ENCODE peak calls at places on chromosomes 6 and 20, in ten cellular contexts. W is PC-9, H is HFF-Myc, V is astrocyte of the cerebellum, U is uterus, S is GM23338, Z is right lobe of liver, L is cardiac fibroblast, X is foreskin fibroblast, B is suprapubic skin. A is an unnamed sample.
A peak's percentile ranks its signal among the peaks of the same experiment; 100 is the strongest.

GRCh38 chr20:1538655-1539054 is 18.9 kb downstream of the SIRPD start:
- DNase-seq in Z (no peak), X (no peak), B (no peak), S (no peak), H (no peak), V (no peak), L (no peak), U (no peak), W (no peak), A (no peak)

GRCh38 chr6:101296184-101296583 is 97.3 kb upstream of the GRIK2 start:
- DNase-seq in S (no peak), W (no peak), X (peak; percentile 82), H (peak; percentile 85), U (no peak), L (peak; percentile 17), Z (no peak), B (no peak), V (no peak), A (peak; percentile 1)

GRCh38 chr20:24495266-24495665 is 25.8 kb downstream of the SYNDIG1 start:
- DNase-seq in H (no peak), V (no peak), B (no peak), S (no peak), U (no peak), X (no peak), Z (no peak), L (no peak), W (no peak), A (no peak)

GRCh38 chr20:57450419-57450818 is 59.2 kb downstream of the RBM38 start:
- DNase-seq in H (no peak), U (no peak), B (no peak), V (no peak), S (no peak), L (peak; percentile 67), Z (peak; percentile 46), W (no peak), X (peak; percentile 18), A (peak; percentile 14)

GRCh38 chr6:117496383-117496990 is 14.0 kb downstream of the DCBLD1 start:
- DNase-seq in H (no peak), W (no peak), V (no peak), U (no peak), S (no peak), X (peak; percentile 70), L (peak; percentile 37), Z (no peak), B (no peak), A (no peak)

GRCh38 chr6:35735452-35735851 is 1.4 kb upstream of the ARMC12 start:
- DNase-seq in L (no peak), S (no peak), V (no peak), Z (no peak), B (no peak), X (no peak), U (no peak), H (no peak), W (no peak), A (no peak)

GRCh38 chr6:34135541-34135940 is 10.3 kb downstream of the GRM4 start:
- DNase-seq in B (no peak), S (no peak), L (no peak), Z (no peak), U (no peak), W (no peak), X (no peak), V (no peak), H (no peak), A (no peak)

GRCh38 chr6:30810813-30811329 is 66.5 kb upstream of the IER3 start:
- DNase-seq in U (no peak), L (no peak), B (no peak), V (no peak), W (peak; percentile 90), X (no peak), H (no peak), Z (no peak), S (peak; percentile 52), A (no peak)

GRCh38 chr20:4243071-4243470 is 227.7 kb upstream of the RNF24 start:
- DNase-seq in L (no peak), S (peak; percentile 87), Z (no peak), W (no peak), U (no peak), H (no peak), V (no peak), B (no peak), X (no peak), A (no peak)

GRCh38 chr6:127180421-127180820 is 62.0 kb downstream of the RSPO3 start:
- DNase-seq in S (no peak), L (no peak), H (no peak), U (no peak), X (no peak), Z (no peak), W (no peak), V (no peak), B (no peak), A (no peak)

DNA sequence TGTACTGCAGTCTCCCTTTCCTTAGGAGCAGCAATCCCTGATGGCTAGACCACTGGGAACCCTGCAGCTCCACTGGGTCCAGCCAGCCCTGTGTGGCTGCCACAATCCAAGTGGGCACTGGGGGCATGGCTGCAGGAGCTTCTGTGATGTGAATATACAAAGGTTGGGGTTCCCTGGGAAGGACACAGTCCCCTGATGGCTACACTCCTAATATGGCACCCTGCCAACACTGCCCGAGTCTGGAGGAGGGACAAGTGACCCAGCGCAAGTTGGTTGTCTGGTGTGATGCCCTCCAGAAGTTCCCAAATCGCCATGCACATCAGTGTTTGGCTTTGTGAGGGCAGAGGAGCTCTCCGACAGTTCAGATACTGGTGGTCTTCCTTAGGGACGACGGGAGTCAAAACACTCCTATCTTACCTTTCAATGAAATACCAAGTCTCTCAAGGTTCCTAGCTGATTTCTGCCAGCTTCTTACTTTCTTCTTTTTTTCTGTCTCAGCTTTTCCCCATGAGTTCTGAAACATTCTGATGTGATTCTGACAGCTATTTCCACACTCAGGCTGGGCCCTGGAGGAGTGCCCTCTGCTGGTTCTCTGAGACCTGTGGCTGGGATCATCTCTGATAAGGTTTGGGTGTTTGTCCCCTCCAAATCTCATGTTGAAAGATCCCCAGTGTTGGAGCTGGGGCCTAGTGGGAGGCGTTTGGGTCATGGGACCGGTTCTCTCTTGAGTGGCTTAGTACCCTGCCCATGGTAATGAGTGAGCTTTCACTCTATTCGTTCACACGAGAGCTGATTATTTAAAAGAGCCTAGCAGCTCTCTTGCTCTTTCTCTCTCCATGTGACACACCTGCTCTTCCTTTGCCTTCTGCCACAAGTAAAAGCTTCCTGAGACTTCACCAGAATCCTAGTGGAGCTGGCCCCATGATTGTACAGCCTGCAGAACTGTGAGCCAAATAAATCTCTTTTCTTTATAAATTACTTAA is 15.5 kb upstream of the ZFP57 start:
- DNase-seq in B (no peak), W (no peak), L (peak; percentile 16), V (no peak), H (no peak), S (peak; percentile 79), Z (no peak), X (peak; percentile 5), U (no peak), A (no peak)
- TF ChIP-seq CTCF in B (peak; percentile 28), W (peak; percentile 63), L (peak; percentile 73), V (peak; percentile 35), H (peak; percentile 52), S (peak; percentile 90), Z (peak; percentile 54), X (peak; percentile 57), U (no peak), A (peak; percentile 74)

DNA sequence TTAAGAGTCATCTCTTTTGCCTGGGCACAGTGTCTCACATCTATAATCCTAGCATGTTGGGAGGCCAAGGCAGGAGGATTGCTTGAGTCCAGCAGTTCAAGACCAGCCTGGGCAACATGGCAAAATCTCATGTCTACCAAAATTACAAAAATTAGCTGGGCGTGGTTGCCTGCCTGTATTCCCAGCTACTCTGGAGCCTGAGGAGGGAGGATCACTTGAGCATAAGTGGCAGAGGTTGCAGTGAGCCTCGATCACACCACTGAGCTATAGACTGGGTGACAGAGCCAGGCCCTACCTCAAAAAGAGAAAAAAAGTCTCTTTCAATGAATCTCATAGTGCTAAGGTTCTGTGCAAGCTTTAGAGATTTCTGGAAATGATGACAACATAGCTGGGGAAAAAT is 1.5 kb downstream of the HLA-DRB1 start:
- DNase-seq in L (no peak), H (no peak), B (no peak), U (no peak), W (no peak), S (no peak), Z (no peak), X (no peak), V (no peak), A (no peak)
- H3K4me3 ChIP-seq in L (no peak overlapping the region), H (no peak overlapping the region), B (no peak overlapping the region), U (no peak overlapping the region), W (no peak overlapping the region), S (no peak overlapping the region), Z (no peak overlapping the region), X (no peak overlapping the region), V (no peak overlapping the region), A (no peak overlapping the region)

DNA sequence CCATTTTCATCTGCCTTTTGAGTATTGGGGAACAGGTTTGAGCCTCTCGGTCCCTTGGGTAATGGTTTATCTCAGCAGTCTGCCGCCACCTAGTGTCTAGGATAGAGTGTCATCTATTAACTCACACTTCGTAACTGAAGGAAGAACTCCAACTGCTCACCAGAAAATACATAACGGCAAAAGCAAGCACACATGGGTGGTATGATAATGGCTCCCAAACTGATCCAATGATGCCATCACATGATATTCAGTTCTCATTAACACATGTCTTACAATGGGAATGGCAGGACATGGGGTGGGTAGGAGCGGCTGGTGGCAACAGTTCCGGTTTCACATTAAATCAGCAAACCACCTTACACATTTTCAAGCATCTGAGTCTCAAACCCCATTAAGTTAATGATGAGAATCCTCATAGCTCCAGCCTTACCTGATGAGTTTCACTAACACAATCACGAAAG is 110.7 kb upstream of the PHACTR1 start:
- DNase-seq in U (no peak), L (peak; percentile 77), V (peak; percentile 43), S (peak; percentile 92), Z (no peak), X (peak; percentile 54), H (peak; percentile 51), W (peak; percentile 79), B (no peak), A (no peak)
- TF ChIP-seq CTCF in U (peak; percentile 48), L (peak; percentile 64), V (peak; percentile 72), S (peak; percentile 87), Z (peak; percentile 74), X (peak; percentile 65), H (peak; percentile 71), W (peak; percentile 98), B (peak; percentile 50), A (peak; percentile 74)

DNA sequence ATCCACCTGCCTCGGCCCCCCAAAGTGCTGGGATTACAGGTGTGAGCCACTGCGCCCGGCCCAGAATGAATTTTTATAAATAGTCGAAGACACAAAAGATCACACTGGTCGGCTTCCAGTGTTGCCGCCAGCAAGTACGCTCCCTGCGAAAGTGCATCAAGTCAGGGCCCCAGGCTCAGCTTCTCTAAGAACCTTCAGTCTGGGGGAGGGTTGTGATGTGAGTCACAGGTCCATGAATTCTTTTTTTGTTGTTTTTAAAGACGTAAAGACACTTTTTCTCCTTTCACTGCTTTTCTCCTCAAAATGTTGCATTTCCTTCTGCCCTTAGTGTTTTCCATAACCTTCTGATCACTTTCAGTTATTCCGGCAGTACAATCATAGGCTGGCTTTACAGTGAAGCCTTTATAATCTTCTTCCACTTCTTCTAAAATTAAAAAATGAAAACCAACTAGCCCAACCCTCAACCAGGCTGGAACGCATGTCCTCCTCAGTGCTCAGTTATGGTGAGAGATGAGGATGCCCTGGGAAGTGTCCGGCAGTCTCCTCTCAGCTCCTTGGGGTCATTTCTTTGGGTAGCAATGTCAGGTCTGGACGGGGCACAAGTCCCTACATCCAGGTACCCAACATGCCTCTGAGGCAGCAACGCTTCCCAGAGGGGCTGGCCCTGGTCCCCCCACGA is 66.6 kb downstream of the CSE1L start:
- DNase-seq in H (no peak), Z (no peak), S (no peak), L (no peak), B (no peak), U (no peak), W (peak; percentile 10), X (peak; percentile 5), V (no peak), A (no peak)
- H3K4me3 ChIP-seq in H (no peak overlapping the region), Z (no peak overlapping the region), S (no peak overlapping the region), L (no peak overlapping the region), B (no peak overlapping the region), U (no peak overlapping the region), W (no peak overlapping the region), X (no peak overlapping the region), V (no peak overlapping the region), A (no peak overlapping the region)

A was measured in AG09309.